ENCODE peak calls at places on chromosomes 12 and 14, in five cellular contexts. A, I, H, L and Y are unnamed samples. For H3K9me3, the result is how much of the 10 kb centered on the place peaks cover.

GRCh38 chr12:105480162-105480561 is 149.7 kb downstream of the C12orf75 start:
- DNase-seq in A (no peak), I (no peak), H (no peak), L (no peak), Y (no peak)

GRCh38 chr14:103908580-103908979 is 19.7 kb upstream of the TDRD9 start:
- DNase-seq in A (no peak), I (no peak), H (no peak), L (no peak), Y (no peak)

GRCh38 chr14:103247169-103247606 is 86.8 kb upstream of the EIF5 start:
- DNase-seq in A (no peak), I (no peak), H (no peak), L (no peak), Y (no peak)

GRCh38 chr12:101634724-101635123 is 40.0 kb downstream of the MYBPC1 start:
- DNase-seq in A (no peak), I (no peak), H (peak), L (no peak), Y (no peak)

GRCh38 chr12:56162468-56163290 is 4.5 kb downstream of the MYL6 start:
- DNase-seq in A (no peak), I (no peak), H (no peak), L (no peak), Y (no peak)

GRCh38 chr12:54304187-54304810 is 3.5 kb upstream of the NFE2 start:
- DNase-seq in A (no peak), I (peak), H (no peak), L (no peak), Y (peak)

GRCh38 chr12:95216704-95217376 is 427 bp downstream of the FGD6 start:
- DNase-seq in A (peak), I (no peak), H (no peak), L (no peak), Y (no peak)

GRCh38 chr14:68417007-68417659 is 375.7 kb downstream of the ZFP36L1 start:
- DNase-seq in A (no peak), I (peak), H (no peak), L (no peak), Y (no peak)

GRCh38 chr12:132399092-132400010 is 70.0 kb upstream of the GALNT9 start:
- DNase-seq in A (no peak), I (no peak), H (no peak), L (no peak), Y (no peak)

GRCh38 chr12:127393460-127393859 is 873.5 kb upstream of the TMEM132C start:
- DNase-seq in A (no peak), I (no peak), H (no peak), L (no peak), Y (no peak)

GRCh38 chr12:54215990-54216579 is 27.3 kb upstream of the SMUG1 start:
- DNase-seq in A (no peak), I (no peak), H (no peak), L (no peak), Y (no peak)

GRCh38 chr12:9634177-9634803 is 26.6 kb upstream of the KLRB1 start:
- DNase-seq in A (peak), I (peak), H (no peak), L (no peak), Y (no peak)

GRCh38 chr12:5692850-5693249 is 252.2 kb downstream of the ANO2 start:
- DNase-seq in A (no peak), I (no peak), H (no peak), L (no peak), Y (no peak)

GRCh38 chr14:77177623-77178185 is 3.9 kb upstream of the TMEM63C start:
- DNase-seq in A (no peak), I (no peak), H (no peak), L (no peak), Y (no peak)

GRCh38 chr14:65187421-65188049 is 85.2 kb upstream of the MAX start:
- DNase-seq in A (no peak), I (no peak), H (no peak), L (peak), Y (no peak)

GRCh38 chr14:90061849-90062794 is at the start of gene KCNK13:
- DNase-seq in A (no peak), I (no peak), H (no peak), L (no peak), Y (no peak)

GRCh38 chr12:30463636-30464035 is 232.0 kb downstream of the IPO8 start:
- DNase-seq in A (no peak), I (no peak), H (no peak), L (no peak), Y (no peak)

GRCh38 chr14:66038214-66038977 is 447.8 kb upstream of the CCDC196 start:
- DNase-seq in A (no peak), I (no peak), H (no peak), L (no peak), Y (no peak)

GRCh38 chr12:105487961-105488360 is 157.5 kb downstream of the C12orf75 start:
- DNase-seq in A (no peak), I (no peak), H (no peak), L (no peak), Y (no peak)

GRCh38 chr14:22556021-22556989 is 32.7 kb downstream of the DAD1 start:
- DNase-seq in A (no peak), I (peak), H (peak), L (no peak), Y (peak)

GRCh38 chr12:71478277-71478676 is 38.7 kb downstream of the LGR5 start:
- DNase-seq in A (no peak), I (no peak), H (no peak), L (no peak), Y (no peak)
- TF ChIP-seq CTCF in A (no peak), I (no peak), H (no peak), L (no peak), Y (no peak)

DNA sequence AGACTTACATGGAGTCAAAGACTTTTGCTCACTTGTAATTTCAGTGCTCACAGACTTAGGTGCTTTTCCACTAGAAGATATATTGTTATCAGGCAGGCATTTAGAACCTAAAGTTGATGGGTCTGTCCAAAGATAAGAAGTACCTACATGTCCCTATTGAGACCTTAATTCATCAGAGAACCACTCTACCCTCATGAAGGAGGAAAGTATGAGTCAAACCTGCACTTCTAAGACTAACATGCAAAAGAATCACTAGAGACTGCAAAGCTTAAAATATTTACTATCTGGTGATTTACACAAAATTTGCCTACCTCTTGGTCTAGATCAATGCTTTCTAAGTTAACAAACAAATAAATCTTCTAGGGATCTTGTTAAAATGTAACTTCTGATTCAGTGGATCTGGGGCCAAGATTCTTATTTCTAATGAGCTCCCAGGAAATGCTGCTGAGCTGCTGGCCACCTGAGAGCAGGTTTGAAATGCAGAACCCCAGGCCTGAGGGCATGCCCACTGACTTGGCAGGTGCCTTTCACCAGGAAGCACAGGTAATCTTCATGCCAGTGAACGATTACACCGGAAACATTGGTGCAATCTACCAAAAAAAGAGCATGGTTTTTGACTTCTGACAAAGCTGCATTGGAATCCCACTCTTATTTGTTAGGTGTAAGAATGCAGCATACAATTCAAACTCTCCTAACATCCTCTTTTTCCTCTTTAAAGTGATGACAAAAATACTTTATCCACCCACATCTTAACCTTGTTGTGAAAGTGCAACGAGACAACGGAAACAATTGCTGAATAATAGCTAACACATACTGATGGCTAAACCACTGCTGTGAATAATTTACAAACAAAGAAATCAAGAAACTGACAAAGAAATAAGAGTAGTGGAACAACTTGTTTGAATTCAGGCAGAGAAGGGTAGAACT is 214.2 kb downstream of the ADAMTS20 start:
- DNase-seq in A (no peak), I (no peak), H (no peak), L (no peak), Y (no peak)
- H3K9me3 ChIP-seq in A (under half), I (under half), H (under half), L (under half), Y (under half)

GRCh38 chr14:100281286-100282082 is 24.8 kb downstream of the SLC25A29 start:
- DNase-seq in A (no peak), I (peak), H (no peak), L (no peak), Y (no peak)

GRCh38 chr14:100283984-100284881 is 22.0 kb downstream of the SLC25A29 start:
- DNase-seq in A (no peak), I (peak), H (no peak), L (no peak), Y (no peak)

GRCh38 chr14:100285021-100285912 is 21.0 kb downstream of the SLC25A29 start:
- DNase-seq in A (peak), I (peak), H (no peak), L (no peak), Y (no peak)

GRCh38 chr14:100282083-100282350 is 24.2 kb downstream of the SLC25A29 start:
- DNase-seq in A (no peak), I (no peak), H (no peak), L (no peak), Y (no peak)

GRCh38 chr14:100282766-100283419 is 23.4 kb downstream of the SLC25A29 start:
- DNase-seq in A (no peak), I (peak), H (no peak), L (no peak), Y (no peak)
- TF ChIP-seq EP300 in A (no peak), I (no peak), H (no peak), L (no peak), Y (no peak)

DNA sequence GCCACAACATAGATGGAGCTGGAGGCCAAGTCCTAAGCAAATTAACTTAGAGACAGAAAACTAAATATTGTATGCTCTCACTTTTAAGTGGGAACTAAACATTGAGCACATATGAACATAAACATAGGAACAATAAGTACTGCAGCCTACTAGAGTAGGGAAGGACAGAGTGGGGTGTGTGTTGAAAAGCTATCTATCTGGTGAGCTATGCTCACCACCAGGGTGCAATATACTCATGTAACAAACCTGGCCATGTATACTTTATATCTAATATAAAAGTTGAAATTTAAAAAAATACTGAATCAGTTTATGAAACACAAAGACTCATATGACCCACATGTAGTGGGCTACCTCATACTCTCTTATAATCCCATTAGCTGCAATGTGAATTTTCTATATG is 1305.0 kb downstream of the LRFN5 start:
- DNase-seq in A (no peak), I (no peak), H (no peak), L (no peak), Y (no peak)
- TF ChIP-seq CTCF in A (peak), I (no peak), H (no peak), L (no peak), Y (no peak)

GRCh38 chr12:51699219-51699618 is 108.2 kb downstream of the SCN8A start:
- DNase-seq in A (no peak), I (no peak), H (no peak), L (no peak), Y (no peak)
- H3K9me3 ChIP-seq in A (under half), I (under half), H (under half), L (under half), Y (under half)

DNA sequence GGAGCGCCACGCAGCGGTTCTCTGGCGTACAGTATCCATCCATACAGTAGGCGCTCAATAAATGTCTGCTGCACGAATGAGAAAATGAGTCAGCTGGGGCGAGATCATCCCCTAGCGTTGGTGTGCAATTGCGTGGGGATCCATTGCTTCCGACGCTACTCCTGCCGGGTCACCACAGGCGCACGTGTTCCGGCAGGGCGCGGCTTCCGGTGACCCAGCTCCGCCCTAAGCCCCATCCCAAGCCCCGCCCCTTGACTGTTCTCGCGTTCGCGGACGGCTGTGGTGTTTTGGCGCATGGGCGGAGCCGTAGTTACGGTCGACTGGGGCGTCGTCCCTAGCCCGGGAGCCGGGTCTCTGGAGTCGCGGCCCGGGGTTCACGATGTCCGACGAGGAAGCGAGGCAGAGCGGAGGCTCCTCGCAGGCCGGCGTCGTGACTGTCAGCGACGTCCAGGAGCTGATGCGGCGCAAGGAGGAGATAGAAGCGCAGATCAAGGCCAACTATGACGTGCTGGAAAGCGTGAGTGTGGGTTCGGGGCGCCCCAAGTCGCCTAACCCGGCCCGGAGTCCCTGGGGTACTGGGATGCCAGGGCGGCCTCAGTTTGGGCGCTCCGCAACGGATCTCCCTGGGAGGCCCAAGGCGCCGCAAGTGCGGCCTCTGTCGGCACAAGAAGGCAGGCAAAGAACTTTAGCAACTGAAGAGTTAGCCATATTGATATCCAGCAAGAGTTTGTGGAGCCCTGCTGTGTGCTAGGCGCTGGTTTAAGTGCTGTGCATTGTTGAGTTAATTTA is at the start of gene PSMD9:
- DNase-seq in A (peak), I (peak), H (peak), L (peak), Y (peak)
- TF ChIP-seq EP300 in A (peak), I (peak), H (no peak), L (peak), Y (peak)

GRCh38 chr12:53078425-53079225 is 565 bp downstream of the SPRYD3 start:
- DNase-seq in A (no peak), I (peak), H (no peak), L (no peak), Y (no peak)
- TF ChIP-seq CTCF in A (no peak), I (no peak), H (no peak), L (no peak), Y (no peak)